ENCODE peak calls at places on chromosomes 2 and 18, in nine cellular contexts. E, J, V, R, N, D, L, I and F are unnamed samples.

GRCh38 chr2:182047544-182047943 is 61.9 kb downstream of the PPP1R1C start:
- DNase-seq in J (no peak), L (no peak), R (no peak), V (no peak), E (no peak), N (no peak), D (no peak), I (no peak), F (no peak)

GRCh38 chr2:239897596-239898235 is 127.4 kb downstream of the NDUFA10 start:
- DNase-seq in V (no peak), N (no peak), J (no peak), R (no peak), I (no peak), L (no peak), D (no peak), E (no peak), F (no peak)

GRCh38 chr18:78814766-78815165 is 164.9 kb upstream of the SALL3 start:
- DNase-seq in I (no peak), E (no peak), V (no peak), L (no peak), R (peak; percentile 19), J (no peak), D (no peak), N (no peak), F (no peak)

GRCh38 chr2:216635701-216636541 is 2.7 kb downstream of the IGFBP2 start:
- DNase-seq in V (no peak), E (no peak), N (no peak), R (peak; percentile 10), I (no peak), L (peak; percentile 61), D (no peak), J (no peak), F (peak; percentile 32)

GRCh38 chr2:136764397-136765255 is 719 bp upstream of the THSD7B start:
- DNase-seq in V (no peak), L (peak; percentile 64), R (no peak), D (peak; percentile 18), J (no peak), E (no peak), I (no peak), N (peak; percentile 13), F (no peak)

GRCh38 chr18:61651880-61652268 is 240.9 kb downstream of the RNF152 start:
- DNase-seq in E (no peak), D (no peak), N (no peak), J (no peak), R (peak; percentile 55), L (no peak), V (no peak), I (no peak), F (no peak)

GRCh38 chr2:185952098-185952497 is 213.5 kb downstream of the FSIP2 start:
- DNase-seq in L (no peak), D (no peak), R (no peak), I (no peak), E (no peak), J (no peak), V (no peak), N (no peak), F (no peak)

GRCh38 chr2:139836769-139837168 is 1056.6 kb upstream of the NXPH2 start:
- DNase-seq in L (no peak), J (no peak), N (no peak), E (no peak), I (no peak), R (no peak), D (no peak), V (no peak), F (no peak)

GRCh38 chr2:38296381-38296780 is 80.7 kb downstream of the ATL2 start:
- DNase-seq in V (no peak), R (no peak), N (no peak), D (no peak), J (no peak), L (no peak), I (no peak), E (no peak), F (no peak)

GRCh38 chr2:53952519-53952918 is 18.3 kb downstream of the PSME4 start:
- DNase-seq in N (no peak), I (no peak), D (no peak), J (no peak), L (no peak), E (no peak), V (no peak), R (no peak), F (no peak)

GRCh38 chr18:63949068-63949737 is at the start of gene HMSD:
- DNase-seq in N (peak; percentile 46), J (no peak), E (no peak), D (peak; percentile 72), R (peak; percentile 69), L (peak; percentile 83), V (peak; percentile 43), I (no peak), F (peak; percentile 23)
- TF ChIP-seq POLR2A in N (peak; percentile 57), J (no peak), E (no peak), D (no peak), R (no peak), L (no peak), V (peak; percentile 28), I (no peak), F (no peak)

GRCh38 chr18:3664563-3665178 is 214.7 kb downstream of the TGIF1 start:
- DNase-seq in V (no peak), I (peak; percentile 95), R (no peak), L (no peak), N (no peak), E (no peak), J (no peak), D (no peak), F (no peak)
- TF ChIP-seq POLR2A in V (peak; percentile 35), I (no peak), R (no peak), L (no peak), N (no peak), E (no peak), J (no peak), D (no peak), F (no peak)

DNA sequence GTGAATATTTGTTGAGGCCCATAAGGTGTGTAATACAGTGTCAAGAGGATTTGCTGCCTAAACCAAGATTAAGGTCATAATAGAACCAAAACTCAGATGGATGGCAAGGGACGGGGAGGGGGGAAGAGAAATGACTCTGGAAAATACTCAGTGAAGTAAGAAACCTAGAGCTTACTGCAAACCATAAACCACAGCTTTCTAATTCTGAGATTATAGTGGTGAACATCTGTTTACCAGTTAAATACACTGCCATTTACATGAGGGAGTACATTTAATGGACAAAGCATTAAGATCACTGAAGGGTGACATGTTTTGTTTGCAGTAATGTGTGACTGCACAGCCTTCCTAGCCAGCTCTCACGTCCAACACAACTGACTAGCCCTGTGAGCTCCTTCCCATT is 19.8 kb downstream of the EVX2 start:
- DNase-seq in E (no peak), L (no peak), N (no peak), J (no peak), I (no peak), V (no peak), R (no peak), D (no peak), F (no peak)
- TF ChIP-seq POLR2A in E (no peak), L (no peak), N (no peak), J (no peak), I (no peak), V (no peak), R (no peak), D (no peak), F (no peak)

GRCh38 chr2:217902281-217903141 is 100.3 kb downstream of the TNS1 start:
- DNase-seq in V (no peak), N (no peak), E (peak; percentile 90), R (peak; percentile 72), D (peak; percentile 97), L (no peak), I (peak; percentile 100), J (peak; percentile 88), F (peak; percentile 92)
- TF ChIP-seq POLR2A in V (no peak), N (no peak), E (no peak), R (peak; percentile 12), D (peak; percentile 39), L (no peak), I (no peak), J (peak; percentile 35), F (no peak)

GRCh38 chr2:264493-265468 is at the start of gene ACP1:
- DNase-seq in I (peak; percentile 93), R (peak; percentile 98), J (peak; percentile 93), E (peak; percentile 83), V (peak; percentile 94), D (peak; percentile 97), N (peak; percentile 96), L (peak; percentile 94), F (peak; percentile 96)
- TF ChIP-seq POLR2A in I (peak; percentile 98), R (peak; percentile 90), J (peak; percentile 89), E (peak; percentile 61), V (peak; percentile 41), D (peak; percentile 86), N (peak; percentile 94), L (peak; percentile 96), F (peak; percentile 65)

GRCh38 chr2:190315273-190315672 is 4.4 kb downstream of the HIBCH start:
- DNase-seq in E (no peak), V (no peak), N (no peak), R (no peak), I (no peak), D (no peak), L (no peak), J (no peak), F (no peak)

GRCh38 chr2:190318931-190319556 is 582 bp downstream of the HIBCH start:
- DNase-seq in R (peak; percentile 25), N (peak; percentile 2), I (no peak), D (peak; percentile 29), L (no peak), E (peak; percentile 8), V (no peak), J (peak; percentile 12), F (no peak)

GRCh38 chr2:190320696-190321095 is 1.1 kb upstream of the HIBCH start:
- DNase-seq in E (no peak), L (no peak), R (no peak), N (no peak), D (no peak), V (no peak), I (no peak), J (no peak), F (no peak)

GRCh38 chr2:190318514-190318913 is 1.1 kb downstream of the HIBCH start:
- DNase-seq in L (no peak), I (no peak), J (no peak), D (no peak), R (no peak), N (no peak), E (no peak), V (no peak), F (no peak)

GRCh38 chr2:190319557-190320498 is at the start of gene HIBCH:
- DNase-seq in I (peak; percentile 99), R (peak; percentile 99), J (peak; percentile 98), N (peak; percentile 53), E (peak; percentile 95), D (peak; percentile 99), V (peak; percentile 99), L (peak; percentile 94), F (peak; percentile 99)
- TF ChIP-seq POLR2A in I (peak; percentile 90), R (peak; percentile 85), J (no peak), N (peak; percentile 82), E (peak; percentile 48), D (peak; percentile 84), V (peak; percentile 44), L (peak; percentile 50), F (no peak)

GRCh38 chr2:152648336-152648735 is 68.9 kb downstream of the PRPF40A start:
- DNase-seq in R (no peak), N (no peak), V (no peak), J (peak; percentile 32), D (no peak), L (no peak), I (peak; percentile 74), E (no peak), F (no peak)
- TF ChIP-seq POLR2A in R (no peak), N (no peak), V (no peak), J (no peak), D (no peak), L (no peak), I (no peak), E (no peak), F (no peak)